ENCODE peak calls at places on chromosomes 1 and 21, in four cellular contexts. L is GM12892, Z is stomach, P is HepG2. Q is an unnamed sample.
A peak's percentile ranks its signal among the peaks of the same experiment; 100 is the strongest.

GRCh38 chr21:35503646-35504045 is 454.5 kb upstream of the RUNX1 start:
- DNase-seq in P (no peak), L (no peak), Z (no peak), Q (no peak)

GRCh38 chr1:94931254-94931841 is 4.4 kb upstream of the CNN3 start:
- DNase-seq in P (no peak), L (no peak), Z (no peak), Q (no peak)

GRCh38 chr1:116306837-116307442 is 66.1 kb upstream of the ATP1A1 start:
- DNase-seq in P (peak; percentile 52), L (no peak), Z (no peak), Q (no peak)

GRCh38 chr1:125086611-125087010 is 3901.8 kb downstream of the SRGAP2C start:
- DNase-seq in Z (no peak), P (no peak), L (no peak), Q (no peak)

GRCh38 chr1:208008534-208008933 is 97.6 kb upstream of the CD34 start:
- DNase-seq in L (no peak), P (no peak), Z (no peak), Q (no peak)

GRCh38 chr1:32181563-32181962 is 2.1 kb downstream of the TXLNA start:
- DNase-seq in P (no peak), Z (no peak), L (no peak), Q (no peak)

GRCh38 chr1:205856433-205856832 is 6.5 kb upstream of the PM20D1 start:
- DNase-seq in Z (no peak), L (no peak), P (no peak), Q (no peak)

GRCh38 chr1:59378621-59379020 is 81.7 kb downstream of the FGGY start:
- DNase-seq in P (no peak), L (no peak), Z (no peak), Q (no peak)

GRCh38 chr1:67061266-67061665 is 7.3 kb upstream of the SLC35D1 start:
- DNase-seq in L (no peak), P (no peak), Z (no peak), Q (no peak)

GRCh38 chr1:30273021-30273325 is 450.4 kb downstream of the MATN1 start:
- DNase-seq in Z (no peak), L (no peak), P (no peak), Q (no peak)

GRCh38 chr1:192766876-192767275 is 42.0 kb upstream of the RGS2 start:
- DNase-seq in P (no peak), L (no peak), Z (no peak), Q (no peak)

GRCh38 chr1:183910780-183911179 is 105.9 kb downstream of the RGL1 start:
- DNase-seq in P (no peak), L (no peak), Z (no peak), Q (no peak)

GRCh38 chr1:15295676-15296075 is 48.7 kb downstream of the FHAD1 start:
- DNase-seq in P (no peak), Z (no peak), L (no peak), Q (no peak)

GRCh38 chr1:208254862-208255261 is 10.7 kb upstream of the PLXNA2 start:
- DNase-seq in P (no peak), L (no peak), Z (no peak), Q (no peak)

GRCh38 chr1:192904438-192904895 is 95.6 kb downstream of the RGS2 start:
- DNase-seq in Z (no peak), P (no peak), L (no peak), Q (no peak)

GRCh38 chr1:172727956-172728603 is 69.2 kb downstream of the FASLG start:
- DNase-seq in Z (no peak), L (no peak), P (peak; percentile 71), Q (peak; percentile 28)

DNA sequence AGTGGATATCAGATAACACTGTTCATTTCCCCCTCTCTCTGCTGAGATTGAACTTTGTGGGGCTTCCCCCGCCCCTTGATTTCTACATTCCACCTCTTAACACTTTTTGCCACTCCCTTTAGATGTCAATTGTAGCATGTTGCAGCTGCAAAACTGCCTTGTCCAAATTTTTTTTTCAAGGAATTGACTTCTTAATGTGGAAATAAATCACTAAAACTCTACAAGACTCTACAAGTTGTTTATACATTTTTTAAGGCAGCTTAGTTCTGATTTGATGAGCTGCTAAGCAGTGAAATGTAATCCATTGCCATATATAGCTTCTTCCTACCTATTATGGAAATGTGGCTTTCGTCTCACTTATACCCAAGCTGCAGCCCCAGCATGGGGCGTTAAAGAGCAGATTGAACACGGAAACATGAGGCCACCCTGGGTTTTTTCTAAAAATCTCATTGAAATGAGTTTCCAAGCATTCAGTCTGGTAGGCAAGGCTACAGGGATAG is 132.2 kb downstream of the SYT2 start:
- DNase-seq in Z (no peak), L (no peak), P (no peak), Q (no peak)
- TF ChIP-seq POLR2AphosphoS5 in Z (no peak), L (no peak), P (no peak), Q (no peak)

DNA sequence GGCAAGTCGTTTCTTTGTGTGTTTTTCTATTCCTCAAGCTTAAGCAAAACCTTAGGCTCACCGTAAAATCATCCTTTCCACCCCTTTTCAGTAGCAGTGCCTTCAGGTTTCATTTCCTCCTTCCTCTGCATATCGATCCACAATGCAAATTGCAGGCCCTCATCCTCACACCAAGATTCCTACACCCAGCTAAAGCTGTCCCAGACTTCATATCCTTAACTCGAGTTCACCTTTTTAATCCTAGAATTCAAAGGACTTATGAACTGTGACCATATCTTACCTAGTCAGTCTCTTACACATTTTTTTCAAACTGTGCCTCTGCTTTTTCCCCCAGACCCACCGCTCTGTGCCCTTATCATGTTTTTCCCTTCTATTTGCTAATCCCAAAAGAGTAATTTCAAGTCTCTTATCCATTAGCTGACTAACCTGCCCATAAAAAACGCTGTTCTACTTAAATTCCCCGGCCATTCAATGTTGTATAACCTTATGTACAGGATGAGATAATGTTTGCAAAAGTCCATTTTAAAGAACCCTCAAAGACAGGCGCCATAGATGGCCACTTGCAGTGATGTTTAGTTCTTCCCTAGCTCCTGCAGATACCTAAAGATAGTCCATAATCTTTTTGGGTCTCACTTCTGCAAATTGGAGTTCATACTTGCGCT is 1.5 kb downstream of the AKIRIN1 start:
- DNase-seq in Z (no peak), L (no peak), P (peak; percentile 41), Q (no peak)
- TF ChIP-seq POLR2AphosphoS5 in Z (no peak), L (no peak), P (peak; percentile 28), Q (no peak)

GRCh38 chr1:204334455-204334854 is 25.3 kb downstream of the PLEKHA6 start:
- DNase-seq in Z (no peak), P (no peak), L (no peak), Q (no peak)

GRCh38 chr1:204336642-204337041 is 23.1 kb downstream of the PLEKHA6 start:
- DNase-seq in Z (no peak), L (no peak), P (no peak), Q (no peak)

GRCh38 chr1:204337047-204337446 is 22.7 kb downstream of the PLEKHA6 start:
- DNase-seq in L (no peak), Z (no peak), P (no peak), Q (no peak)

GRCh38 chr1:204335085-204335484 is 24.6 kb downstream of the PLEKHA6 start:
- DNase-seq in L (no peak), P (no peak), Z (no peak), Q (peak; percentile 76)

DNA sequence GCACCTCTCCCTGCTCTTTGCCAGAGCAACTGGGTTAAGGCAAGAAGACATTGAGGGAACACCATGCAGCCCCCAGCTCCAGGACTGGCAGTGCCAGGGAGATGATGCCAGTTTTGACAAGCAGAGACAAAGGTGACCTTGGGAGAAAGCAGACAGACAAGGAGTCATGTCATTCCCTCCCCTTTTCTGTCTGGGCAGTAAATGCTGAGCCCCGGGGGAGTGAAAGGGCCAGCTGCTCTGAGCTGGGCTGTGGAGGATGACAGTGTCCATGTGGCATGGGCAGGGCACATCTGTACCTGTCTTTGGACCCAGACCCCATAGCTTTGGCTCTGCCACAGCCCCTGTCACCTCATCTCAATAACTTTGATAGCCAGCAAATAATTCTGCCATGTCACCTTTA is 24.2 kb downstream of the PLEKHA6 start:
- DNase-seq in P (no peak), Z (no peak), L (no peak), Q (peak; percentile 68)
- TF ChIP-seq POLR2AphosphoS5 in P (no peak), Z (no peak), L (no peak), Q (no peak)

DNA sequence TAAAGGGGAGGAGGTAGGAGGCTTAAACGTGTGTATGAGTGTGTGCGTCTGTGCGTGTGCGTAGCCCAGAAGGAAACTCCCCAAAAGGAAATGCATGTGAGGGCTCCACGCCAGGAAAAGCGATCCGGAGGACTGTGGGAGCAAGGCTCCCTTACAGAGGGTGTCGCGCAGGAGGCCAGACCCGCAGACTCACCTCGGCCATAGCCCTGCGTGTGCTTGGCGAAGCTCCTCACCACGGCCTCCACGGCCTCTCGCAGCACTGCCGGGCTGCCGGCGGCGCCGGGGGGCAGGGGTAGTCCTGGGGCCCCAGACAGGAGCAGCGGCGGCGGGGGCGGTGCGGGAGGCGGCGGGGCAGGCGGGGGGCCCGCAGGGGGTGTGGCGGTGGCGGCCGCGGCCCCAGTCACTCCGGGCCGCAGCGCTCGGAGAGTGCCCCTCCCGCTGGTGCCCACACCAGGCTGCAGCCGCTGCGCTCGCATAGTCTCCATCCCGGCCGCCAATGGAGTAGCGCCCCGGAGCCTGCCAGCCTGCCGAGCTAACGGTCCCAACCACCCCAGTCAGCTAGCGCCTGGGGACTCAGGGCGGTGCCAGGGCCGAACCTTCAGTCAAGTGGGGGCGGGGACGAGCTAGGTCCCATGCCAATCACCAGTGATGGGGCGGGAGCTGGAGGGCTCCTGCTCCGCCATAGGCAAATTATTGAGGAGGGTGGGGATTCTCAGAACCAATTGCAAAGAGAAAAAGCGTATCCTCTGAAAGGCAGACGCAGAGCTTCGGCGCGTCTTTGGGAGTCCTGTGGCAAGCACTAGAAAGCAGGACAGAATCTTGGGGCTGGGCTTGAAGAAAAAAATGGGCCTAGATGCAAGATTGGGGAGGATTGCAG is at the start of gene LIX1L:
- DNase-seq in P (peak; percentile 91), Z (peak; percentile 96), L (peak; percentile 89), Q (peak; percentile 95)
- TF ChIP-seq POLR2AphosphoS5 in P (peak; percentile 66), Z (peak; percentile 85), L (peak; percentile 64), Q (peak; percentile 71)

GRCh38 chr1:174274452-174274851 is 115.1 kb downstream of the RABGAP1L start:
- DNase-seq in P (peak; percentile 83), L (no peak), Z (no peak), Q (no peak)

GRCh38 chr1:174276087-174276486 is 116.8 kb downstream of the RABGAP1L start:
- DNase-seq in Z (no peak), P (no peak), L (no peak), Q (no peak)

GRCh38 chr1:174273766-174274165 is 114.4 kb downstream of the RABGAP1L start:
- DNase-seq in P (no peak), Z (no peak), L (no peak), Q (no peak)

GRCh38 chr1:174274884-174275283 is 115.6 kb downstream of the RABGAP1L start:
- DNase-seq in P (no peak), Z (no peak), L (no peak), Q (no peak)

GRCh38 chr1:174273190-174273589 is 113.9 kb downstream of the RABGAP1L start:
- DNase-seq in L (no peak), P (no peak), Z (no peak), Q (no peak)
- TF ChIP-seq POLR2AphosphoS5 in L (no peak), P (no peak), Z (no peak), Q (no peak)

Q was measured in SK-N-SH.